ENCODE peak calls at places on chromosomes 7 and 10, in seven cellular contexts. B is fibroblast of the conjunctiva; P is NCI-H748 treated with DMSO at 0.1 percent for 48 hours; V is tibial artery; T is Kasumi-1; H is left ventricle myocardium inferior; K is activated CD4-positive, alpha-beta T cell treated with anti-CD3 and anti-CD28 coated beads, Interleukin-2, amount 50 U/mL, for 4 hours. Z is an unnamed sample.

GRCh38 chr10:101223274-101224059 is 5.8 kb downstream of the LBX1 start:
- DNase-seq in B (no peak), P (no peak), V (no peak), T (no peak), H (no peak), K (no peak), Z (no peak)

GRCh38 chr7:2993868-2994267 is 49.8 kb downstream of the CARD11 start:
- DNase-seq in B (no peak), P (no peak), V (no peak), T (no peak), H (no peak), K (no peak), Z (no peak)

GRCh38 chr7:55588976-55589604 is 16.8 kb upstream of the VOPP1 start:
- DNase-seq in B (no peak), P (no peak), V (no peak), T (no peak), H (no peak), K (no peak), Z (no peak)

GRCh38 chr10:20858292-20859124 is 38.6 kb downstream of the NEBL start:
- DNase-seq in B (peak; percentile 24), P (peak; percentile 38), V (no peak), T (peak; percentile 82), H (no peak), K (no peak), Z (no peak)

GRCh38 chr7:155162422-155162821 is 92.3 kb downstream of the HTR5A start:
- DNase-seq in B (no peak), P (no peak), V (no peak), T (no peak), H (no peak), K (no peak), Z (no peak)

GRCh38 chr7:75611557-75612178 is 119.5 kb downstream of the SPDYE5 start:
- DNase-seq in B (no peak), P (no peak), V (peak; percentile 85), T (no peak), H (peak; percentile 86), K (no peak), Z (no peak)

GRCh38 chr10:1978593-1978992 is 241.3 kb upstream of the ADARB2 start:
- DNase-seq in B (no peak), P (no peak), V (no peak), T (no peak), H (no peak), K (no peak), Z (no peak)

GRCh38 chr7:54541941-54542618 is at the start of gene VSTM2A:
- DNase-seq in B (no peak), P (peak; percentile 83), V (no peak), T (no peak), H (no peak), K (no peak), Z (peak; percentile 81)

GRCh38 chr10:3525832-3526449 is 259.1 kb downstream of the KLF6 start:
- DNase-seq in B (peak; percentile 94), P (no peak), V (peak; percentile 70), T (peak; percentile 62), H (peak; percentile 28), K (no peak), Z (no peak)

GRCh38 chr10:88657901-88658300 is 6.3 kb upstream of the LIPF start:
- DNase-seq in B (no peak), P (no peak), V (no peak), T (no peak), H (no peak), K (no peak), Z (no peak)

GRCh38 chr10:128817636-128818035 is 649.4 kb upstream of the MGMT start:
- DNase-seq in B (no peak), P (no peak), V (no peak), T (no peak), H (no peak), K (no peak), Z (no peak)